ENCODE peak calls at places on chromosomes 4 and X, in six cellular contexts. One of them, this sample, is unnamed.

GRCh38 chr4:181659202-181659601 is 584.0 kb upstream of the TENM3 start:
- DNase-seq in WTC11: no peak
- DNase-seq in gastrocnemius medialis: no peak
- DNase-seq in NB4: peak; percentile 15
- DNase-seq in esophagus squamous epithelium: no peak
- DNase-seq in nephron progenitor cell: no peak
- DNase-seq in this sample: no peak

GRCh38 chrX:145405012-145405411 is 157.7 kb downstream of the SPANXN1 start:
- DNase-seq in gastrocnemius medialis: no peak
- DNase-seq in esophagus squamous epithelium: no peak
- DNase-seq in nephron progenitor cell: peak; percentile 12
- DNase-seq in WTC11: no peak
- DNase-seq in NB4: peak; percentile 31
- DNase-seq in this sample: no peak

GRCh38 chr4:47837582-47838294 is at the start of gene CORIN:
- DNase-seq in esophagus squamous epithelium: no peak
- DNase-seq in nephron progenitor cell: peak; percentile 7
- DNase-seq in gastrocnemius medialis: no peak
- DNase-seq in NB4: peak; percentile 12
- DNase-seq in WTC11: peak; percentile 53
- DNase-seq in this sample: no peak

GRCh38 chr4:70793626-70794025 is 46.1 kb downstream of the GRSF1 start:
- DNase-seq in gastrocnemius medialis: no peak
- DNase-seq in NB4: no peak
- DNase-seq in esophagus squamous epithelium: no peak
- DNase-seq in nephron progenitor cell: no peak
- DNase-seq in WTC11: no peak
- DNase-seq in this sample: no peak

GRCh38 chr4:152454398-152455011 is 81.4 kb downstream of the FBXW7 start:
- DNase-seq in gastrocnemius medialis: no peak
- DNase-seq in WTC11: no peak
- DNase-seq in NB4: peak; percentile 35
- DNase-seq in nephron progenitor cell: no peak
- DNase-seq in esophagus squamous epithelium: no peak
- DNase-seq in this sample: no peak

GRCh38 chrX:65587616-65588526 is 53.3 kb upstream of the LAS1L start:
- DNase-seq in nephron progenitor cell: no peak
- DNase-seq in NB4: no peak
- DNase-seq in esophagus squamous epithelium: no peak
- DNase-seq in gastrocnemius medialis: peak; percentile 22
- DNase-seq in WTC11: no peak
- DNase-seq in this sample: no peak

GRCh38 chr4:72817012-72817411 is 248.0 kb upstream of the ADAMTS3 start:
- DNase-seq in gastrocnemius medialis: no peak
- DNase-seq in esophagus squamous epithelium: no peak
- DNase-seq in WTC11: no peak
- DNase-seq in NB4: no peak
- DNase-seq in nephron progenitor cell: no peak
- DNase-seq in this sample: no peak

GRCh38 chrX:130801901-130802300 is 101.1 kb downstream of the ENOX2 start:
- DNase-seq in NB4: no peak
- DNase-seq in esophagus squamous epithelium: no peak
- DNase-seq in WTC11: no peak
- DNase-seq in nephron progenitor cell: no peak
- DNase-seq in gastrocnemius medialis: no peak
- DNase-seq in this sample: no peak

GRCh38 chr4:140935259-140935658 is 179.1 kb upstream of the TBC1D9 start:
- DNase-seq in nephron progenitor cell: no peak
- DNase-seq in WTC11: no peak
- DNase-seq in esophagus squamous epithelium: no peak
- DNase-seq in gastrocnemius medialis: peak; percentile 43
- DNase-seq in NB4: no peak
- DNase-seq in this sample: no peak

GRCh38 chrX:154821523-154821922 is 12.9 kb downstream of the SMIM9 start:
- DNase-seq in NB4: no peak
- DNase-seq in nephron progenitor cell: no peak
- DNase-seq in gastrocnemius medialis: no peak
- DNase-seq in WTC11: no peak
- DNase-seq in esophagus squamous epithelium: no peak
- DNase-seq in this sample: no peak

GRCh38 chr4:153987291-153987690 is 198.4 kb upstream of the SFRP2 start:
- DNase-seq in NB4: no peak
- DNase-seq in nephron progenitor cell: no peak
- DNase-seq in gastrocnemius medialis: no peak
- DNase-seq in esophagus squamous epithelium: no peak
- DNase-seq in WTC11: no peak
- DNase-seq in this sample: no peak

GRCh38 chrX:128816919-128817318 is 706.4 kb downstream of the SMARCA1 start:
- DNase-seq in gastrocnemius medialis: no peak
- DNase-seq in nephron progenitor cell: peak; percentile 5
- DNase-seq in NB4: peak; percentile 21
- DNase-seq in WTC11: peak; percentile 9
- DNase-seq in esophagus squamous epithelium: no peak
- DNase-seq in this sample: no peak

GRCh38 chrX:40784516-40785151 is 49.3 kb upstream of the MED14 start:
- DNase-seq in NB4: no peak
- DNase-seq in esophagus squamous epithelium: no peak
- DNase-seq in gastrocnemius medialis: no peak
- DNase-seq in nephron progenitor cell: no peak
- DNase-seq in WTC11: no peak
- DNase-seq in this sample: no peak

GRCh38 chrX:108362026-108362425 is 76.2 kb downstream of the COL4A6 start:
- DNase-seq in nephron progenitor cell: no peak
- DNase-seq in NB4: no peak
- DNase-seq in WTC11: no peak
- DNase-seq in esophagus squamous epithelium: no peak
- DNase-seq in gastrocnemius medialis: no peak
- DNase-seq in this sample: no peak

GRCh38 chrX:112643721-112644120 is 36.0 kb downstream of the LHFPL1 start:
- DNase-seq in WTC11: no peak
- DNase-seq in gastrocnemius medialis: no peak
- DNase-seq in nephron progenitor cell: no peak
- DNase-seq in NB4: no peak
- DNase-seq in esophagus squamous epithelium: no peak
- DNase-seq in this sample: no peak

GRCh38 chr4:154490589-154491340 is 834 bp downstream of the DCHS2 start:
- DNase-seq in nephron progenitor cell: peak; percentile 46
- DNase-seq in esophagus squamous epithelium: no peak
- DNase-seq in NB4: no peak
- DNase-seq in WTC11: peak; percentile 55
- DNase-seq in gastrocnemius medialis: no peak
- DNase-seq in this sample: peak; percentile 50

GRCh38 chrX:148567229-148567628 is 66.8 kb downstream of the AFF2 start:
- DNase-seq in gastrocnemius medialis: no peak
- DNase-seq in esophagus squamous epithelium: no peak
- DNase-seq in nephron progenitor cell: peak; percentile 6
- DNase-seq in WTC11: no peak
- DNase-seq in NB4: no peak
- DNase-seq in this sample: no peak

GRCh38 chr4:147040874-147041273 is 95.2 kb upstream of the TTC29 start:
- DNase-seq in WTC11: no peak
- DNase-seq in nephron progenitor cell: no peak
- DNase-seq in gastrocnemius medialis: no peak
- DNase-seq in esophagus squamous epithelium: no peak
- DNase-seq in NB4: no peak
- DNase-seq in this sample: no peak

GRCh38 chrX:38816158-38816557 is 14.9 kb downstream of the MID1IP1 start:
- DNase-seq in NB4: peak; percentile 9
- DNase-seq in esophagus squamous epithelium: no peak
- DNase-seq in nephron progenitor cell: no peak
- DNase-seq in WTC11: no peak
- DNase-seq in gastrocnemius medialis: no peak
- DNase-seq in this sample: no peak

GRCh38 chrX:47501226-47502071 is 18.4 kb upstream of the ZNF41 start:
- DNase-seq in nephron progenitor cell: no peak
- DNase-seq in NB4: peak; percentile 36
- DNase-seq in esophagus squamous epithelium: no peak
- DNase-seq in gastrocnemius medialis: no peak
- DNase-seq in WTC11: no peak
- DNase-seq in this sample: no peak

GRCh38 chrX:64190136-64190740 is 15.3 kb downstream of the AMER1 start:
- DNase-seq in NB4: no peak
- DNase-seq in WTC11: no peak
- DNase-seq in gastrocnemius medialis: no peak
- DNase-seq in esophagus squamous epithelium: no peak
- DNase-seq in nephron progenitor cell: no peak
- DNase-seq in this sample: no peak

GRCh38 chr4:67549123-67549522 is 3.8 kb upstream of the CENPC start:
- DNase-seq in NB4: peak; percentile 49
- DNase-seq in WTC11: no peak
- DNase-seq in esophagus squamous epithelium: no peak
- DNase-seq in nephron progenitor cell: no peak
- DNase-seq in gastrocnemius medialis: no peak
- DNase-seq in this sample: no peak

GRCh38 chr4:5366421-5366820 is 315.1 kb downstream of the STK32B start:
- DNase-seq in nephron progenitor cell: no peak
- DNase-seq in gastrocnemius medialis: no peak
- DNase-seq in WTC11: no peak
- DNase-seq in NB4: no peak
- DNase-seq in esophagus squamous epithelium: no peak
- DNase-seq in this sample: no peak
- TF ChIP-seq CTCF in nephron progenitor cell: no peak
- TF ChIP-seq CTCF in gastrocnemius medialis: no peak
- TF ChIP-seq CTCF in WTC11: no peak
- TF ChIP-seq CTCF in NB4: no peak
- TF ChIP-seq CTCF in esophagus squamous epithelium: no peak
- TF ChIP-seq CTCF in this sample: no peak

GRCh38 chr4:102735578-102735977 is 25.2 kb downstream of the MANBA start:
- DNase-seq in NB4: no peak
- DNase-seq in WTC11: no peak
- DNase-seq in gastrocnemius medialis: no peak
- DNase-seq in nephron progenitor cell: no peak
- DNase-seq in esophagus squamous epithelium: no peak
- DNase-seq in this sample: no peak

GRCh38 chr4:102734591-102735385 is 26.0 kb downstream of the MANBA start:
- DNase-seq in NB4: peak; percentile 91
- DNase-seq in gastrocnemius medialis: no peak
- DNase-seq in WTC11: no peak
- DNase-seq in esophagus squamous epithelium: no peak
- DNase-seq in nephron progenitor cell: no peak
- DNase-seq in this sample: no peak

GRCh38 chr4:102732678-102733445 is 27.9 kb downstream of the MANBA start:
- DNase-seq in WTC11: no peak
- DNase-seq in gastrocnemius medialis: no peak
- DNase-seq in nephron progenitor cell: no peak
- DNase-seq in NB4: no peak
- DNase-seq in esophagus squamous epithelium: no peak
- DNase-seq in this sample: no peak

GRCh38 chr4:102734116-102734515 is 26.7 kb downstream of the MANBA start:
- DNase-seq in nephron progenitor cell: no peak
- DNase-seq in esophagus squamous epithelium: no peak
- DNase-seq in WTC11: no peak
- DNase-seq in NB4: peak; percentile 24
- DNase-seq in gastrocnemius medialis: no peak
- DNase-seq in this sample: no peak

DNA sequence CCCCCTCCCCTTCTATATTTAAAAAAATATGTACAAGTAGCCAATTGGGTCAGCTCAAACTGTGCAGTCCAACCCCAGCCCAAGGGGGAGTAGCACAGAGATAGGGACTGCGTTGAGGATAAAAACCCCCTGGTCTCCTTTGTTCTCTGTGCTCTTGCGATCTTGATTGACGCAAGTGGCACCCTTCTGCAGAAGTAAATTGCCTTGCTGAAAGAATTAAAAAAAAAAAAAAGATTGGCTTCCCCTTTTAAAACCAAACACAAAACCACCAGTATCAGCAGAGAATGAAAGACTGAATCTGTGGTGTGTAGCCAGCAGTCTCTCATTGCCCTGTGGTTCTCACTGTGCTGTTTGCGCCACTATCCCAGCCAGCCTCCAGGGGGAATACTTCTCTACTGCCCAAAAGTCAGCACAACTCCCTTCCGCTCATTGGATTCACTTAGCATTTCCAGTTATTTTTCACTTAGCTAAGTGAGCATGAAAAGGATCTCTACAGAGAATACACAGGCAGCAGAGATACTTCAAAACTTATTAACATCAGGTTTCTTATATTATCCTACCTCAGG is 29.7 kb downstream of the MANBA start:
- DNase-seq in NB4: peak; percentile 27
- DNase-seq in WTC11: peak; percentile 51
- DNase-seq in nephron progenitor cell: no peak
- DNase-seq in gastrocnemius medialis: no peak
- DNase-seq in esophagus squamous epithelium: no peak
- DNase-seq in this sample: no peak
- TF ChIP-seq CTCF in NB4: no peak
- TF ChIP-seq CTCF in WTC11: no peak
- TF ChIP-seq CTCF in nephron progenitor cell: no peak
- TF ChIP-seq CTCF in gastrocnemius medialis: no peak
- TF ChIP-seq CTCF in esophagus squamous epithelium: no peak
- TF ChIP-seq CTCF in this sample: no peak

GRCh38 chr4:21898101-21898500 is 50.5 kb downstream of the KCNIP4 start:
- DNase-seq in WTC11: no peak
- DNase-seq in esophagus squamous epithelium: no peak
- DNase-seq in gastrocnemius medialis: no peak
- DNase-seq in nephron progenitor cell: no peak
- DNase-seq in NB4: no peak
- DNase-seq in this sample: no peak
- TF ChIP-seq CTCF in WTC11: no peak
- TF ChIP-seq CTCF in esophagus squamous epithelium: no peak
- TF ChIP-seq CTCF in gastrocnemius medialis: no peak
- TF ChIP-seq CTCF in nephron progenitor cell: no peak
- TF ChIP-seq CTCF in NB4: no peak
- TF ChIP-seq CTCF in this sample: no peak

DNA sequence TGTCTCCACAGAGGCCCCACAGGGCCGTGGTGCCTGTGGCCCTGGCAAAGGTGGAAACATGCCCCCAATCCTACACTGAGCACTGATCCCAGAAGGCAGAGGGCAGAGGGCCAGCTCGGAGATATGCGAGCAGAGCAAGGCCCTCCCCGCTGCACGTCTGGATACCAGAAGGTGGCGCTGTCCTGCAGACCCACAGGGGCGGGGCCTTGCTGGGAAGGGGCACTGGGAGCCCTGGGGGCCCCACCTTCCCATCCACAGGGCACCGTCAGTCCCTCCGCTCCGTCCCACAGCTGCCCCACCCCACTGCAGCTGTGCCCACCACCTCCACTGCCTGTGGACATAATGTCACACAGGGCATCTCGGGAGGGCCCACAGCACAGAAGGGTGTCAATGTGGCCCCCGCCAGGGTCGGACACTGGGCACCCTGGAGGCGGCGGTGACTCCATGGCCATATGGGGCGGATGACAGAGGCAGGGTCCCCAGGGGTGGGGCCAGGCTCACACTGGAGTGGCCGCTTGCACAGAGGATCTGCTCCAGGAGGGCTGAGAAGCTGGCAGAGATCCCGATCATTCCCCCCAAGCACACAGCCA is 4.9 kb downstream of the SLC49A3 start:
- DNase-seq in WTC11: peak; percentile 89
- DNase-seq in esophagus squamous epithelium: no peak
- DNase-seq in gastrocnemius medialis: no peak
- DNase-seq in NB4: peak; percentile 77
- DNase-seq in nephron progenitor cell: peak; percentile 74
- DNase-seq in this sample: peak; percentile 89
- TF ChIP-seq CTCF in WTC11: peak; percentile 89
- TF ChIP-seq CTCF in esophagus squamous epithelium: peak; percentile 70
- TF ChIP-seq CTCF in gastrocnemius medialis: peak; percentile 62
- TF ChIP-seq CTCF in NB4: peak; percentile 81
- TF ChIP-seq CTCF in nephron progenitor cell: peak; percentile 80
- TF ChIP-seq CTCF in this sample: peak; percentile 65

This sample was measured in D721Med.